ENCODE peak calls at places on chromosomes 12 and 14, in eight cellular contexts. C, Y, E, F, N, A, M and V are unnamed samples.

GRCh38 chr12:34603382-34604035 is 581.2 kb downstream of the ALG10 start:
- DNase-seq in Y (no peak), M (peak; percentile 0), E (no peak), A (no peak), F (no peak), C (no peak), N (no peak), V (no peak)

GRCh38 chr14:105137481-105138020 is 31.0 kb downstream of the JAG2 start:
- DNase-seq in C (no peak), E (no peak), A (no peak), N (no peak), M (no peak), Y (no peak), F (no peak), V (no peak)

GRCh38 chr12:12405882-12406281 is 49.0 kb downstream of the BORCS5 start:
- DNase-seq in Y (no peak), A (no peak), F (no peak), E (no peak), M (no peak), N (no peak), C (peak; percentile 21), V (no peak)

GRCh38 chr12:70005864-70006618 is 181.0 kb downstream of the MYRFL start:
- DNase-seq in C (no peak), N (no peak), Y (no peak), F (no peak), A (no peak), E (no peak), M (no peak), V (no peak)

GRCh38 chr14:63543826-63544320 is 696 bp upstream of the PPP2R5E start:
- DNase-seq in C (no peak), A (no peak), Y (no peak), N (no peak), M (no peak), F (no peak), E (peak; percentile 20), V (no peak)

GRCh38 chr14:78921856-78922255 is 751.7 kb downstream of the NRXN3 start:
- DNase-seq in Y (no peak), N (no peak), E (no peak), C (no peak), A (no peak), M (no peak), F (no peak), V (no peak)

GRCh38 chr14:22597771-22598098 is 365 bp upstream of the ABHD4 start:
- DNase-seq in Y (no peak), M (no peak), E (no peak), N (no peak), F (no peak), A (no peak), C (no peak), V (no peak)

GRCh38 chr12:79294590-79294989 is 396.2 kb downstream of the PAWR start:
- DNase-seq in F (no peak), N (no peak), Y (no peak), C (no peak), M (no peak), A (no peak), E (no peak), V (no peak)

GRCh38 chr12:104602426-104602825 is 145.7 kb downstream of the CHST11 start:
- DNase-seq in M (no peak), A (no peak), N (no peak), E (no peak), Y (no peak), C (no peak), F (no peak), V (no peak)

GRCh38 chr12:10636611-10637010 is 23.2 kb upstream of the MAGOHB start:
- DNase-seq in E (no peak), M (no peak), A (no peak), F (no peak), N (no peak), Y (no peak), C (no peak), V (no peak)

GRCh38 chr14:77120771-77121743 is 20.5 kb downstream of the ZDHHC22 start:
- DNase-seq in M (no peak), Y (no peak), F (no peak), C (peak; percentile 55), E (no peak), A (peak; percentile 90), N (no peak), V (no peak)

GRCh38 chr12:132170094-132170636 is 25.9 kb downstream of the NOC4L start:
- DNase-seq in F (no peak), M (no peak), E (no peak), C (no peak), N (peak; percentile 16), Y (no peak), A (no peak), V (no peak)

GRCh38 chr14:54440454-54440853 is 720 bp downstream of the CNIH1 start:
- DNase-seq in E (no peak), A (no peak), Y (no peak), M (no peak), F (no peak), C (no peak), N (no peak), V (no peak)

GRCh38 chr12:111445311-111446043 is 39.8 kb downstream of the SH2B3 start:
- DNase-seq in E (no peak), N (no peak), M (no peak), Y (no peak), A (no peak), C (peak; percentile 17), F (no peak), V (no peak)

GRCh38 chr12:100539209-100539608 is 34.3 kb upstream of the GAS2L3 start:
- DNase-seq in Y (peak; percentile 57), A (no peak), E (no peak), F (peak; percentile 70), C (no peak), M (no peak), N (no peak), V (no peak)

GRCh38 chr12:28328967-28329366 is 138.7 kb downstream of the CCDC91 start:
- DNase-seq in A (no peak), E (no peak), Y (no peak), C (no peak), F (no peak), N (no peak), M (no peak), V (no peak)

GRCh38 chr14:43540948-43541347 is 966.1 kb downstream of the FSCB start:
- DNase-seq in E (peak; percentile 0), Y (no peak), C (no peak), M (peak; percentile 6), F (peak; percentile 50), N (no peak), A (no peak), V (no peak)

GRCh38 chr12:124713436-124714082 is 146.1 kb upstream of the NCOR2 start:
- DNase-seq in Y (no peak), A (peak; percentile 79), E (peak; percentile 78), N (peak; percentile 53), M (no peak), C (no peak), F (no peak), V (no peak)

GRCh38 chr12:5868585-5869295 is 76.3 kb downstream of the ANO2 start:
- DNase-seq in F (no peak), Y (no peak), N (no peak), E (no peak), M (no peak), A (no peak), C (no peak), V (no peak)

GRCh38 chr14:58191763-58192596 is 8.0 kb upstream of the ACTR10 start:
- DNase-seq in F (no peak), A (no peak), C (no peak), M (no peak), Y (no peak), N (no peak), E (no peak), V (no peak)

GRCh38 chr12:127675936-127676335 is 591.0 kb upstream of the TMEM132C start:
- DNase-seq in F (no peak), A (no peak), Y (no peak), C (no peak), E (no peak), M (no peak), N (no peak), V (no peak)

GRCh38 chr12:86914716-86915115 is 658.5 kb upstream of the MGAT4C start:
- DNase-seq in E (peak; percentile 11), C (no peak), Y (peak; percentile 23), M (peak; percentile 21), F (peak; percentile 46), N (no peak), A (no peak), V (no peak)

GRCh38 chr12:46774011-46774633 is 51.7 kb downstream of the SLC38A4 start:
- DNase-seq in M (no peak), F (no peak), Y (no peak), A (no peak), N (no peak), C (no peak), E (no peak), V (no peak)

GRCh38 chr14:23936084-23936829 is 17.3 kb upstream of the DHRS4 start:
- DNase-seq in E (no peak), M (no peak), Y (no peak), C (no peak), A (no peak), N (no peak), F (no peak), V (no peak)

GRCh38 chr12:52029686-52030085 is 21.6 kb upstream of the NR4A1 start:
- DNase-seq in F (no peak), Y (peak; percentile 83), M (peak; percentile 67), E (no peak), C (no peak), A (no peak), N (no peak), V (no peak)

GRCh38 chr12:121124402-121125109 is 8.1 kb upstream of the P2RX7 start:
- DNase-seq in Y (no peak), E (no peak), A (no peak), M (no peak), C (no peak), N (no peak), F (no peak), V (peak; percentile 35)